ENCODE peak calls at places on chromosomes 2 and 18, in five cellular contexts. C, O, Y, S and R are unnamed samples. For H3K27me3, the result is how much of the 10 kb centered on the place peaks cover.

GRCh38 chr2:194927489-194927888 is 729.5 kb upstream of the SLC39A10 start:
- ATAC-seq in C (no peak), O (no peak), Y (no peak), S (no peak), R (no peak)

GRCh38 chr2:201358684-201359083 is 1.5 kb upstream of the FLACC1 start:
- ATAC-seq in C (no peak), O (no peak), Y (peak), S (no peak), R (no peak)

GRCh38 chr2:190637903-190638618 is 10.8 kb upstream of the NAB1 start:
- ATAC-seq in C (peak), O (peak), Y (no peak), S (peak), R (peak)

GRCh38 chr2:98118852-98119251 is 31.9 kb downstream of the VWA3B start:
- ATAC-seq in C (no peak), O (no peak), Y (no peak), S (no peak), R (no peak)

GRCh38 chr2:224957540-224958465 is 84.5 kb downstream of the DOCK10 start:
- ATAC-seq in C (no peak), O (no peak), Y (peak), S (no peak), R (no peak)

GRCh38 chr2:98870516-98871158 is 65.4 kb downstream of the CRACDL start:
- ATAC-seq in C (no peak), O (peak), Y (no peak), S (no peak), R (no peak)

GRCh38 chr2:65991864-65992554 is 442.9 kb upstream of the MEIS1 start:
- ATAC-seq in C (no peak), O (no peak), Y (no peak), S (no peak), R (peak)

GRCh38 chr2:203565076-203565475 is 30.0 kb upstream of the RAPH1 start:
- ATAC-seq in C (no peak), O (no peak), Y (no peak), S (no peak), R (no peak)

GRCh38 chr2:38634684-38635083 is 31.2 kb upstream of the GALM start:
- ATAC-seq in C (no peak), O (peak), Y (peak), S (no peak), R (no peak)

GRCh38 chr18:8858888-8859511 is 153.6 kb downstream of the MTCL1 start:
- ATAC-seq in C (peak), O (peak), Y (no peak), S (no peak), R (peak)

GRCh38 chr2:43305006-43305405 is 78.6 kb upstream of the ZFP36L2 start:
- ATAC-seq in C (no peak), O (no peak), Y (no peak), S (no peak), R (peak)

GRCh38 chr2:174666312-174666711 is 68.7 kb upstream of the WIPF1 start:
- ATAC-seq in C (peak), O (no peak), Y (peak), S (no peak), R (no peak)

GRCh38 chr2:100588071-100588786 is 25.4 kb downstream of the PDCL3 start:
- ATAC-seq in C (no peak), O (peak), Y (peak), S (no peak), R (no peak)

GRCh38 chr2:126449677-126450076 is 206.3 kb upstream of the GYPC start:
- ATAC-seq in C (no peak), O (no peak), Y (peak), S (no peak), R (no peak)

GRCh38 chr18:51724790-51725721 is 527.6 kb upstream of the MEX3C start:
- ATAC-seq in C (no peak), O (no peak), Y (peak), S (no peak), R (no peak)

GRCh38 chr2:188529710-188530109 is 238.0 kb downstream of the GULP1 start:
- ATAC-seq in C (no peak), O (no peak), Y (no peak), S (no peak), R (no peak)

GRCh38 chr2:106124787-106125549 is 69.1 kb downstream of the UXS1 start:
- ATAC-seq in C (peak), O (no peak), Y (no peak), S (peak), R (no peak)

GRCh38 chr2:200767111-200767885 is 44.4 kb upstream of the BZW1 start:
- ATAC-seq in C (no peak), O (peak), Y (no peak), S (peak), R (no peak)

GRCh38 chr2:105175231-105175630 is 66.3 kb upstream of the GPR45 start:
- ATAC-seq in C (no peak), O (no peak), Y (no peak), S (no peak), R (no peak)

GRCh38 chr2:46257476-46257875 is 39.7 kb upstream of the EPAS1 start:
- ATAC-seq in C (no peak), O (no peak), Y (no peak), S (no peak), R (peak)

GRCh38 chr18:51053822-51054221 is 23.8 kb downstream of the SMAD4 start:
- ATAC-seq in C (no peak), O (no peak), Y (peak), S (no peak), R (no peak)

GRCh38 chr2:109497911-109498870 is 115.6 kb downstream of the SEPTIN10 start:
- ATAC-seq in C (no peak), O (no peak), Y (no peak), S (no peak), R (peak)

GRCh38 chr2:68537872-68538271 is 70.5 kb downstream of the APLF start:
- ATAC-seq in C (no peak), O (no peak), Y (no peak), S (no peak), R (no peak)

GRCh38 chr2:237529452-237530402 is 36.6 kb upstream of the PRLH start:
- ATAC-seq in C (peak), O (no peak), Y (peak), S (no peak), R (no peak)

GRCh38 chr2:45721150-45721549 is 69.7 kb downstream of the PRKCE start:
- ATAC-seq in C (no peak), O (no peak), Y (no peak), S (peak), R (no peak)

GRCh38 chr18:48590678-48591077 is 51.8 kb downstream of the CTIF start:
- ATAC-seq in C (no peak), O (no peak), Y (no peak), S (no peak), R (peak)

GRCh38 chr2:53233759-53234547 is 533.7 kb upstream of the CHAC2 start:
- ATAC-seq in C (no peak), O (no peak), Y (no peak), S (no peak), R (no peak)

GRCh38 chr2:233942731-233943130 is 25.6 kb downstream of the TRPM8 start:
- ATAC-seq in C (no peak), O (no peak), Y (no peak), S (no peak), R (no peak)

GRCh38 chr2:121699421-121700328 is 37.0 kb downstream of the NIFK start:
- ATAC-seq in C (peak), O (peak), Y (peak), S (peak), R (peak)

GRCh38 chr18:41982942-41983660 is 28.1 kb downstream of the PIK3C3 start:
- ATAC-seq in C (no peak), O (no peak), Y (peak), S (no peak), R (no peak)

GRCh38 chr2:238169021-238169707 is 10.4 kb downstream of the ERFE start:
- ATAC-seq in C (no peak), O (peak), Y (no peak), S (no peak), R (peak)

GRCh38 chr2:127932199-127932877 is 46.6 kb upstream of the AMMECR1L start:
- ATAC-seq in C (no peak), O (peak), Y (no peak), S (no peak), R (no peak)

GRCh38 chr2:213353419-213353818 is 69.2 kb downstream of the SPAG16 start:
- ATAC-seq in C (no peak), O (no peak), Y (no peak), S (no peak), R (no peak)

GRCh38 chr2:180983468-180984388 is 3.3 kb downstream of the UBE2E3 start:
- ATAC-seq in C (peak), O (peak), Y (peak), S (peak), R (no peak)

GRCh38 chr2:37583867-37584266 is 87.6 kb downstream of the CDC42EP3 start:
- ATAC-seq in C (no peak), O (no peak), Y (no peak), S (no peak), R (no peak)

GRCh38 chr2:26363323-26363722 is 16.7 kb upstream of the ADGRF3 start:
- ATAC-seq in C (no peak), O (peak), Y (no peak), S (peak), R (no peak)

GRCh38 chr2:236745420-236746210 is 176.0 kb downstream of the ACKR3 start:
- ATAC-seq in C (peak), O (no peak), Y (no peak), S (no peak), R (peak)

GRCh38 chr2:15756011-15756550 is 164.4 kb downstream of the DDX1 start:
- ATAC-seq in C (no peak), O (no peak), Y (no peak), S (no peak), R (no peak)

DNA sequence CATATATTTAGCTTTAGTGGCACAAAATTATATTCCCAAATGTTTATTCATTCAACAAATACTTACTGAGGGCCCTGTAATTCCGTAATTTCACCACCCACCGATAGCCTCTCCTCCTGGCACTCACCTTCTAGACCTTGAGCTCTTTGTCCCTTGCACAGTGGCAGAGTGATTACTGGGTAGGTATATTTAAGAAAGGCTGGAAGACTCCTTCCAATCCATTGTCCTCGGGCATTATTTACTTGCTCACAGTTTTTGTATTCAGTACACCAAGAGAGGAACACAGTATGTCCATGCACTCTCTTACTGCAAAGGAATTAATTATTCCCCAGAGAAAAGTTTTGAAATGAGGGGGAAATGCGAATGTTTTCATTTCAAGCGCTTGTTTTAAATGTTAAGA is 1.1 kb upstream of the CDCA7 start:
- ATAC-seq in C (no peak), O (no peak), Y (no peak), S (no peak), R (no peak)
- H3K27me3 ChIP-seq in C (under half), O (under half), Y (under half), S (under half), R (half or more)

GRCh38 chr18:55338955-55339662 is 248.9 kb downstream of the TCF4 start:
- ATAC-seq in C (no peak), O (no peak), Y (no peak), S (no peak), R (peak)
- TF ChIP-seq EP300 in C (no peak), O (no peak), Y (no peak), S (no peak), R (no peak)

GRCh38 chr2:241813806-241814570 is 5.0 kb downstream of the NEU4 start:
- ATAC-seq in C (no peak), O (peak), Y (peak), S (no peak), R (peak)
- H3K4me3 ChIP-seq in C (no peak), O (no peak), Y (no peak), S (no peak), R (no peak)

GRCh38 chr2:148885209-148885608 is 10.2 kb downstream of the KIF5C start:
- ATAC-seq in C (no peak), O (no peak), Y (no peak), S (no peak), R (no peak)

GRCh38 chr2:148887349-148888002 is 12.4 kb downstream of the KIF5C start:
- ATAC-seq in C (no peak), O (no peak), Y (no peak), S (no peak), R (no peak)

GRCh38 chr2:148893906-148894305 is 18.9 kb downstream of the KIF5C start:
- ATAC-seq in C (no peak), O (no peak), Y (no peak), S (no peak), R (no peak)

GRCh38 chr2:148885988-148886387 is 11.0 kb downstream of the KIF5C start:
- ATAC-seq in C (no peak), O (no peak), Y (no peak), S (no peak), R (no peak)

GRCh38 chr2:148888003-148888501 is 13.0 kb downstream of the KIF5C start:
- ATAC-seq in C (no peak), O (peak), Y (no peak), S (peak), R (no peak)
- H3K27me3 ChIP-seq in C (under half), O (under half), Y (under half), S (under half), R (under half)

GRCh38 chr2:207258191-207258991 is 92.6 kb upstream of the KLF7 start:
- ATAC-seq in C (peak), O (no peak), Y (no peak), S (no peak), R (peak)
- TF ChIP-seq EP300 in C (no peak), O (no peak), Y (no peak), S (no peak), R (peak)

DNA sequence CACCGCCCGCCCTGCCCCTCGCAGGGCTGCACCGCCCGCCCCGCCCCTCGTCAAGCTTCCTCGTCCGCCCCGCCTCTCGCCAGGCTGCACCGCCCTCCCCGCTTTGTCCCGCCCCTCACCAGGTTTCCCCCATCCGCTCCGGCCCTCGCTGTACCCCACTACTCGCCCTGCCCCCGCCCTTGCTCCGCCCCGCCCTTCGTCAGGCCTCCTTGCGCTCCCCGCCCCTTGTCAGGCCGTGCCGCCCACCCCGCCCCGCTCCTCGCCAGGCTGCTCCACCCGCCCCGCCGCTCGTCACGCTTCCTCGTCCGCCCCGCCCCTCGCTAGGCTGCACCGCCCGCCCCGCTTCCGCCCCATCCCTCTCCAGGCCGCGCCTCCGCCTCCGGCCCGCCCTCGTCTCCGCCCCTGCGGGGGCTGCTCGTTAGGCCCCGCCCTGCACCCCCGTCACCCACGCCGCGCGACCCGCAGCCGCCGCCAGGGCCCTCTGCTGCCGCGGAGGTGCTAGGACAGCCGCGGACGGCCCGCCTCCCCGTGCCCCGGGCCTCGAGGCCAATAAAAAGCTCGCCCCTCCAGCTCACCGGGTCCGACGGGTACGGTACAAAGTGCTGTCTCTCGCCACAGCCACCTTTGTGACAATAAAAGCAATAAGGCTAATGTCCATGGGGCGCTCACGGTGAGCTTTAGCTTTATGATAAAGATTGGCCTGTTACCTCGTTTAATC is 574 bp upstream of the DNPEP start:
- ATAC-seq in C (peak), O (peak), Y (peak), S (peak), R (peak)
- H3K4me3 ChIP-seq in C (peak), O (peak), Y (peak), S (peak), R (peak)

GRCh38 chr2:239603411-239604356 is 202.9 kb upstream of the HDAC4 start:
- ATAC-seq in C (no peak), O (no peak), Y (no peak), S (no peak), R (no peak)

GRCh38 chr2:239605976-239606375 is 205.2 kb upstream of the HDAC4 start:
- ATAC-seq in C (no peak), O (no peak), Y (no peak), S (no peak), R (no peak)

GRCh38 chr2:239607795-239608171 is 207.0 kb upstream of the HDAC4 start:
- ATAC-seq in C (no peak), O (no peak), Y (no peak), S (no peak), R (no peak)

GRCh38 chr2:239606955-239607794 is 206.4 kb upstream of the HDAC4 start:
- ATAC-seq in C (no peak), O (no peak), Y (no peak), S (no peak), R (no peak)

DNA sequence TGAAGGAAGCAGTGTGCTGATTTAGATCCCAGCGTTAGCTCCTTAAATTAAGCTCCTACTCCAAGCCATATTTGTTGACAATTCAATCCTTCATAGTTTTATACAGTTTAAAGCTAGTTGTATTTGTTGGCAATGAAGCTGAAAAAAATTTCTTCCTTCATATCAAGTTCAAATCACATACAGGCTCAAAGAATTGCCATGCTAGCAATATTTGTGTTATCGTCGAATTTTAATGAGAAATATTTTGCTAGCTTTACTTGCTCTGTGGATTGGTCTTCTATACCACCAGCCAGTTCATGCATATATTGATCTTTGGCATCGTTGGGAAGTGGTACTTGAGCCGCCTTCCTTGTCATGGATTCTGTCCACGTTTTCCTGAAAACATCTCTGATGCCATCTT is 204.6 kb upstream of the HDAC4 start:
- ATAC-seq in C (no peak), O (no peak), Y (no peak), S (no peak), R (no peak)
- H3K27me3 ChIP-seq in C (under half), O (under half), Y (under half), S (half or more), R (under half)

GRCh38 chr2:179106342-179107178 is 56.6 kb upstream of the CCDC141 start:
- ATAC-seq in C (peak), O (peak), Y (peak), S (peak), R (peak)
- TF ChIP-seq EP300 in C (no peak), O (no peak), Y (no peak), S (peak), R (no peak)

GRCh38 chr18:59904051-59904601 is 4.3 kb downstream of the PMAIP1 start:
- ATAC-seq in C (no peak), O (no peak), Y (no peak), S (no peak), R (no peak)

GRCh38 chr18:59900222-59901128 is 679 bp downstream of the PMAIP1 start:
- ATAC-seq in C (peak), O (peak), Y (peak), S (peak), R (peak)

GRCh38 chr18:59902180-59902992 is 2.6 kb downstream of the PMAIP1 start:
- ATAC-seq in C (no peak), O (no peak), Y (no peak), S (no peak), R (no peak)

GRCh38 chr18:59905686-59906091 is 5.9 kb downstream of the PMAIP1 start:
- ATAC-seq in C (no peak), O (no peak), Y (peak), S (no peak), R (no peak)

DNA sequence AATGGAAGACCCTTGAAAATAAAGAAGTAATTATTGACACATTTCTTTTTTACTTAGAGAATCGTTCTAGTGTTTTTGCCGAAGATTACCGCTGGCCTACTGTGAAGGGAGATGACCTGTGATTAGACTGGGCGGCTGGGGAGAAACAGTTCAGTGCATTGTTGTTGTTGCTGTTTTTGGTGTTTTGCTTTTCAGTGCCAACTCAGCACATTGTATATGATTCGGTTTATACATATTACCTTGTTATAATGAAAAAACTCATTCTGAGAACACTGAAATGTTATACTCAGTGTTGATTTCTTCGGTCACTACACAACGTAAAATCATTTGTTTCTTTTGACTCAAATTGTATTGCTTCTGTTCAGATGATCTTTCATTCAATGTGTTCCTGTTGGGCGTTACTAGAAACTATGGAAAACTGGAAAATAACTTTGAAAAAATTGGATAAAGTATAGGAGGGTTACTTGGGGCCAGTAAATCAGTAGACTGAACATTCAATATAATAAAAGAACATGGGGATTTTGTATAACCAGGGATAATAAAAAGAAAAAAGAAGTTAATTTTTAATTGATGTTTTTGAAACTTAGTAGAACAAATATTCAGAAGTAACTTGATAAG is 3.3 kb downstream of the PMAIP1 start:
- ATAC-seq in C (no peak), O (no peak), Y (no peak), S (no peak), R (no peak)
- H3K4me3 ChIP-seq in C (no peak), O (no peak), Y (peak), S (no peak), R (no peak)

GRCh38 chr2:176067587-176068002 is 16.2 kb downstream of the EVX2 start:
- ATAC-seq in C (no peak), O (peak), Y (no peak), S (peak), R (peak)
- H3K27me3 ChIP-seq in C (half or more), O (half or more), Y (under half), S (half or more), R (half or more)